ENCODE peak calls at places on chromosomes 11 and 22, in six cellular contexts. X is MM.1S; V is naive thymus-derived CD8-positive, alpha-beta T cell; B is endothelial cell; R is lower lobe of right lung; G is NCI-H187 treated with DMSO at 0.1 percent for 48 hours. J is an unnamed sample.

GRCh38 chr11:126485021-126485781 is 129.7 kb downstream of the ST3GAL4 start:
- DNase-seq in X (no peak), V (no peak), B (no peak), R (no peak), G (no peak), J (no peak)

GRCh38 chr22:46681010-46681409 is 57.0 kb downstream of the CERK start:
- DNase-seq in X (no peak), V (no peak), B (peak), R (no peak), G (no peak), J (no peak)

GRCh38 chr22:48576333-48577013 is 1251.2 kb downstream of the BRD1 start:
- DNase-seq in X (no peak), V (no peak), B (peak), R (peak), G (no peak), J (no peak)

GRCh38 chr22:29478326-29479276 is 1.4 kb upstream of the NEFH start:
- DNase-seq in X (no peak), V (no peak), B (peak), R (no peak), G (no peak), J (no peak)

GRCh38 chr11:117058761-117059233 is 39.4 kb downstream of the SIK3 start:
- DNase-seq in X (no peak), V (no peak), B (no peak), R (no peak), G (no peak), J (no peak)

GRCh38 chr11:2781413-2782274 is 81.8 kb upstream of the KCNQ1OT1 start:
- DNase-seq in X (no peak), V (no peak), B (peak), R (peak), G (no peak), J (no peak)

GRCh38 chr11:120302001-120302805 is 22.9 kb upstream of the TLCD5 start:
- DNase-seq in X (no peak), V (no peak), B (no peak), R (peak), G (no peak), J (peak)

GRCh38 chr11:74055938-74056337 is 47.1 kb upstream of the UCP3 start:
- DNase-seq in X (no peak), V (no peak), B (no peak), R (no peak), G (no peak), J (peak)

GRCh38 chr22:27144345-27144744 is 487.0 kb downstream of the MIAT start:
- DNase-seq in X (no peak), V (no peak), B (no peak), R (no peak), G (no peak), J (no peak)

J was measured in NCI-H1417.